ENCODE peak calls at places on chromosomes 2 and 18, in eight cellular contexts. G, K, W, N, P, R, V and D are unnamed samples.

GRCh38 chr2:177296047-177296446 is 31.5 kb upstream of the NFE2L2 start:
- DNase-seq in K (no peak), P (peak), G (no peak), N (no peak), R (no peak), V (peak), W (peak), D (no peak)

GRCh38 chr2:74448771-74449170 is 6.1 kb upstream of the INO80B start:
- DNase-seq in W (no peak), P (no peak), V (no peak), N (no peak), G (no peak), K (no peak), R (no peak), D (no peak)

GRCh38 chr18:21686282-21687105 is 18.1 kb downstream of the ABHD3 start:
- DNase-seq in R (no peak), K (no peak), V (no peak), P (peak), N (no peak), G (no peak), W (no peak), D (no peak)

GRCh38 chr2:158395166-158395565 is 61.4 kb downstream of the CCDC148 start:
- DNase-seq in P (no peak), R (no peak), V (no peak), K (no peak), G (no peak), N (no peak), W (no peak), D (no peak)

GRCh38 chr18:70417847-70418246 is 129.0 kb downstream of the SOCS6 start:
- DNase-seq in P (no peak), K (no peak), R (no peak), W (no peak), N (no peak), G (no peak), V (no peak), D (no peak)

GRCh38 chr2:69843993-69844392 is 14.5 kb downstream of the GMCL1 start:
- DNase-seq in R (no peak), N (no peak), W (no peak), G (no peak), V (no peak), P (no peak), K (no peak), D (no peak)

GRCh38 chr2:63124850-63125249 is 74.2 kb downstream of the OTX1 start:
- DNase-seq in V (peak), P (no peak), W (no peak), G (no peak), K (no peak), N (no peak), R (no peak), D (no peak)

GRCh38 chr2:62410015-62410453 is 96.0 kb downstream of the TMEM17 start:
- DNase-seq in G (no peak), N (no peak), K (no peak), R (no peak), V (no peak), P (no peak), W (no peak), D (no peak)

GRCh38 chr2:68292108-68292710 is 27.5 kb downstream of the CNRIP1 start:
- DNase-seq in R (no peak), V (peak), G (peak), P (peak), K (no peak), W (no peak), N (peak), D (no peak)

GRCh38 chr2:160415991-160416390 is 77.6 kb downstream of the RBMS1 start:
- DNase-seq in W (peak), K (no peak), V (no peak), G (no peak), N (no peak), R (no peak), P (no peak), D (no peak)

GRCh38 chr2:9757430-9758287 is 85.6 kb upstream of the TAF1B start:
- DNase-seq in P (no peak), G (no peak), K (no peak), W (no peak), V (no peak), R (no peak), N (no peak), D (no peak)